ENCODE peak calls at places on chromosomes 5 and 9, in four cellular contexts. S, Z, W and Q are unnamed samples.

GRCh38 chr9:37437616-37438015 is 15.1 kb downstream of the GRHPR start:
- DNase-seq in S (no peak), Z (no peak), W (no peak), Q (no peak)

GRCh38 chr9:4315582-4316215 is 15.8 kb upstream of the GLIS3 start:
- DNase-seq in S (peak; percentile 84), W (peak; percentile 94), Z (peak; percentile 71), Q (no peak)

GRCh38 chr5:95471922-95472321 is 80.8 kb downstream of the FAM81B start:
- DNase-seq in Z (no peak), S (peak; percentile 24), W (no peak), Q (peak; percentile 12)

GRCh38 chr5:174722500-174722899 is 1.9 kb upstream of the MSX2 start:
- DNase-seq in W (no peak), Z (no peak), S (no peak), Q (no peak)

GRCh38 chr9:127706836-127707241 is at the start of gene CFAP157:
- DNase-seq in Z (no peak), S (peak; percentile 36), W (peak; percentile 67), Q (no peak)

GRCh38 chr9:126211441-126212074 is 115.1 kb upstream of the MVB12B start:
- DNase-seq in S (peak; percentile 48), W (no peak), Z (no peak), Q (no peak)

GRCh38 chr9:112849363-112849922 is 41.2 kb downstream of the SLC46A2 start:
- DNase-seq in Z (no peak), S (no peak), W (no peak), Q (no peak)

GRCh38 chr9:125889122-125889523 is 141.9 kb downstream of the PBX3 start:
- DNase-seq in Z (no peak), W (peak; percentile 78), S (peak; percentile 10), Q (no peak)

GRCh38 chr5:124742983-124743533 is 3.4 kb downstream of the ZNF608 start:
- DNase-seq in W (no peak), Z (peak; percentile 81), S (peak; percentile 92), Q (no peak)

GRCh38 chr9:92669890-92670708 is at the start of gene IPPK:
- DNase-seq in S (peak; percentile 99), W (peak; percentile 99), Z (peak; percentile 98), Q (peak; percentile 95)

GRCh38 chr9:104028827-104029226 is 65.3 kb upstream of the SMC2 start:
- DNase-seq in W (no peak), Z (no peak), S (no peak), Q (no peak)

GRCh38 chr9:104987743-104988142 is 59.8 kb upstream of the ABCA1 start:
- DNase-seq in S (no peak), Z (no peak), W (no peak), Q (no peak)

GRCh38 chr5:1103505-1104326 is 8.1 kb downstream of the SLC12A7 start:
- DNase-seq in S (no peak), Z (no peak), W (no peak), Q (no peak)
- H3K4me3 ChIP-seq in S (no peak overlapping the region), Z (no peak overlapping the region), W (no peak overlapping the region), Q (no peak overlapping the region)

GRCh38 chr5:78359831-78360673 is at the start of gene SCAMP1:
- DNase-seq in W (peak; percentile 97), Z (peak; percentile 87), S (peak; percentile 95), Q (peak; percentile 70)

GRCh38 chr5:78360674-78361225 is 333 bp downstream of the SCAMP1 start:
- DNase-seq in Z (no peak), S (no peak), W (peak; percentile 84), Q (no peak)

GRCh38 chr5:78362220-78362619 is 1.8 kb downstream of the SCAMP1 start:
- DNase-seq in Z (no peak), W (no peak), S (no peak), Q (no peak)

GRCh38 chr5:78364005-78364404 is 3.6 kb downstream of the SCAMP1 start:
- DNase-seq in S (no peak), Z (no peak), W (no peak), Q (no peak)

GRCh38 chr5:78361226-78361993 is 993 bp downstream of the SCAMP1 start:
- DNase-seq in W (peak; percentile 70), S (peak; percentile 67), Z (no peak), Q (no peak)
- H3K4me3 ChIP-seq in W (peak overlapping the region; percentile 50), S (peak overlapping the region; percentile 95), Z (peak overlapping the region; percentile 92), Q (peak overlapping the region; percentile 99)

GRCh38 chr5:91266184-91266705 is 116.9 kb downstream of the ARRDC3 start:
- DNase-seq in W (no peak), Z (peak; percentile 46), S (peak; percentile 65), Q (no peak)
- H3K4me3 ChIP-seq in W (no peak overlapping the region), Z (peak overlapping the region; percentile 36), S (no peak overlapping the region), Q (no peak overlapping the region)

DNA sequence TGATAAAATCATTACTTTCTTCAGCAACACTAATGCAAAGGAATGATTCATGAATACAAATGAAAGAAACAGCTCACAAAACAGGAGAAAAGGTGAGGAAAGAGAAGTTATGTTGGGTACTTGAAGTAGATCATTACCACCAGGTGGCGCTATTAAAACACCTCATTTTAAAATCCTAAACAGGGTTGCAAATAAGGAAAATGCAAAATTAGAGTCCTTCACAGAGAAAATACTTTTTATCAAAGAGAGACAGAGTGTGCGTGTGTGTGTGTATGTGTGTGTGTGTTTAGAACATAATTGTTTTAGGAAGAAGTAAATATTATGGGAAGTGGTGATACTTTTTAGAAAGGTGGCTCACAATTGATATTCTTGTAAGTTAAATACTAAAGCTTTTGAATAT is 49.5 kb upstream of the CD180 start:
- DNase-seq in W (no peak), S (peak; percentile 88), Z (peak; percentile 53), Q (peak; percentile 61)
- H3K4me3 ChIP-seq in W (no peak overlapping the region), S (no peak overlapping the region), Z (no peak overlapping the region), Q (no peak overlapping the region)

GRCh38 chr9:136244116-136244775 is 1.4 kb downstream of the QSOX2 start:
- DNase-seq in S (no peak), W (no peak), Z (no peak), Q (no peak)

GRCh38 chr9:136242248-136242647 is 3.4 kb downstream of the QSOX2 start:
- DNase-seq in Z (no peak), S (no peak), W (no peak), Q (no peak)

GRCh38 chr9:136243631-136244030 is 2.0 kb downstream of the QSOX2 start:
- DNase-seq in S (peak; percentile 42), W (no peak), Z (no peak), Q (no peak)

GRCh38 chr9:136241540-136241939 is 4.1 kb downstream of the QSOX2 start:
- DNase-seq in S (no peak), Z (no peak), W (no peak), Q (no peak)

GRCh38 chr9:136242908-136243525 is 2.6 kb downstream of the QSOX2 start:
- DNase-seq in S (peak; percentile 38), W (no peak), Z (no peak), Q (no peak)
- H3K4me3 ChIP-seq in S (no peak overlapping the region), W (no peak overlapping the region), Z (no peak overlapping the region), Q (no peak overlapping the region)

DNA sequence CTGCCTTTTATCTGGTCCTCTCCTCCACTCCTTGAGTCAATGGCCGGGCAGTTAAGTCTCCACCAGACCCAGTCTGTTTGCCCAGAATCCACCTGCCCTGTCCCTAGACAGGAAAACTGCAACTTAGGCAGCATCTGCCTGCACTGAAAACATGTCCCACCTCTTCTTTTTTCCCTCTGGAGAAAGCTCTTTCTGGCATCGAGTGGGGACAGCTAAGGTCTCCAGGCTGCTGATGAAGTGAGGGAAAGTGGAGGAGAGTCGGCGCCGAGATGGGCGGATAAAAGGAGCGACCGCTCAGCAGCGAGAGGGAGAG is 243 bp upstream of the SHISAL2B start:
- DNase-seq in Z (no peak), S (no peak), W (no peak), Q (no peak)
- H3K4me3 ChIP-seq in Z (no peak overlapping the region), S (peak overlapping the region; percentile 25), W (no peak overlapping the region), Q (peak overlapping the region; percentile 45)

DNA sequence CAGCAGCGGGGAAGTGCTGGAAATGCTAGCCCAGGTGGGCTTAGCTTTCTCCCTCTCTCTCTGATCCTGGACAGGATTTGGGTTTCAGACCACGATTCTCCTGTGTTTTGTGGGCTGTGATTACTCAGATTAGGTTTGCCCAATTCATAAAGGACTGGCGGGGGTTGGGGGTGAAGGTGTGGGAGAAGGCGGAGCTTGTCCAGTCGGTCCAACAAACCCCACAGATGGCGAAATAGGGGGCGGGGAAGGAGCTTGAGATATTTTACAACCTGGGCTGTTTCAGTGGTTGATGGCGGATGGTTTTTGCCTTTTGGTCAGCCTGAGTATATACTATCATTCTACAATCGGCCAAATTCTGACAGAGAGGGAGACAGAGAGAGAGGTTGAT is 35.2 kb downstream of the PCDHAC2 start:
- DNase-seq in S (peak; percentile 48), Z (peak; percentile 40), W (no peak), Q (no peak)
- H3K4me3 ChIP-seq in S (no peak overlapping the region), Z (peak overlapping the region; percentile 59), W (no peak overlapping the region), Q (no peak overlapping the region)

DNA sequence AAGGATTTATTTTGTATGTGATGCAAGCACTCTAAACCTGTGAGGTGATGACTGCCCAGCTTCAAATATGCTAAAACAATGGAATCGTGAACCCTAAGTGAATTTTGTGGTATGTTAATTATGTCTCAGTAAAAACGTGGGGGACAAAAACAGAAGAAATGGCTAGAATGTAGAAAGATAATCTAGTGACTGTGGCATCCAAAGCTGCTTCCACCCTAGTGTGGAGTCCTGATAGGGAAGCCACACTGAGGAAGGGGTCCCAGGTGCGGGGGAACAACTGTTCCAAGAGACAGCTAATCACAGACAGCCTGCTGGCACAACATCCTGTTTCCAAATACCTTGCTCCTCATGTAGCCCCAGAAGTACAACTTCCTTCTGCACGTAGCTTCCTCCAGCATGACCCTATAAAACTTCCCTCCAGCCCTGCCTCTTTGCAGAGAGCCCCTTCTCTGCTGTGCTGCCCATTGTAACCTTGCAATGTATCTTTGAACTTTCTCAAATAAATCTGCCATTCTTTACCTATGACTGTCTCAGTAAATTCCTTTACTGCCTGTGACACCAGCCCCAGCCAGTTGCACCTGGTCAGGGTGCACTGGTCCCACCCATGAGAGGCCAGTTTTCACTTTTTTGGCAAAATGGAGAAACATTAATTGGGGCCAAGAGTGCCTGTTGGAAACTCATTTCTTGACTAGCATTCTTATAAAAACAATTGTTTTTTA is 4.9 kb downstream of the GMCL2 start:
- DNase-seq in Z (no peak), W (no peak), S (no peak), Q (no peak)
- H3K4me3 ChIP-seq in Z (no peak overlapping the region), W (no peak overlapping the region), S (no peak overlapping the region), Q (no peak overlapping the region)